ENCODE peak calls at places on chromosomes 11 and 22, in eight cellular contexts. G, E, Z, Y, I, L, P and M are unnamed samples.

GRCh38 chr22:26409705-26410376 is 19.2 kb upstream of the ASPHD2 start:
- DNase-seq in G (no peak), E (no peak), Z (no peak), Y (no peak), I (no peak), L (no peak), P (no peak), M (no peak)

GRCh38 chr11:102664001-102664752 is 39.0 kb upstream of the MMP20 start:
- DNase-seq in G (peak; percentile 13), E (peak; percentile 46), Z (no peak), Y (peak; percentile 54), I (no peak), L (no peak), P (no peak), M (no peak)

GRCh38 chr11:78339483-78339882 is 78.1 kb downstream of the GAB2 start:
- DNase-seq in G (no peak), E (no peak), Z (no peak), Y (no peak), I (no peak), L (no peak), P (no peak), M (no peak)

GRCh38 chr22:25548866-25549464 is 15.5 kb upstream of the GRK3 start:
- DNase-seq in G (no peak), E (peak; percentile 27), Z (no peak), Y (no peak), I (no peak), L (no peak), P (no peak), M (no peak)

GRCh38 chr11:125036933-125037332 is 26.2 kb upstream of the SLC37A2 start:
- DNase-seq in G (no peak), E (peak; percentile 6), Z (no peak), Y (no peak), I (no peak), L (no peak), P (no peak), M (no peak)

GRCh38 chr11:78714539-78714938 is 139.9 kb upstream of the NARS2 start:
- DNase-seq in G (no peak), E (no peak), Z (no peak), Y (peak; percentile 52), I (no peak), L (no peak), P (no peak), M (no peak)

GRCh38 chr11:64607381-64608259 is 16.6 kb downstream of the SLC22A12 start:
- DNase-seq in G (no peak), E (no peak), Z (peak; percentile 47), Y (no peak), I (no peak), L (no peak), P (no peak), M (no peak)

GRCh38 chr22:28116261-28116673 is 197.2 kb upstream of the PITPNB start:
- DNase-seq in G (no peak), E (no peak), Z (no peak), Y (no peak), I (peak; percentile 29), L (no peak), P (no peak), M (no peak)

GRCh38 chr11:96143016-96143670 is 199.9 kb downstream of the MAML2 start:
- DNase-seq in G (no peak), E (no peak), Z (no peak), Y (no peak), I (no peak), L (no peak), P (no peak), M (no peak)

GRCh38 chr22:23401111-23401909 is 178.8 kb downstream of the IGLL1 start:
- DNase-seq in G (no peak), E (no peak), Z (peak; percentile 77), Y (peak; percentile 34), I (no peak), L (no peak), P (no peak), M (no peak)

GRCh38 chr22:38504731-38505594 is 1.1 kb downstream of the DDX17 start:
- DNase-seq in G (no peak), E (peak; percentile 72), Z (peak; percentile 72), Y (no peak), I (peak; percentile 69), L (peak; percentile 40), P (no peak), M (peak; percentile 55)

GRCh38 chr11:96098511-96099241 is 174.8 kb upstream of the MTMR2 start:
- DNase-seq in G (no peak), E (no peak), Z (no peak), Y (peak; percentile 90), I (no peak), L (no peak), P (no peak), M (no peak)

GRCh38 chr22:35620624-35621245 is 3.6 kb upstream of the MB start:
- DNase-seq in G (no peak), E (no peak), Z (no peak), Y (no peak), I (no peak), L (no peak), P (no peak), M (no peak)

GRCh38 chr11:78883506-78883905 is 308.8 kb upstream of the NARS2 start:
- DNase-seq in G (no peak), E (no peak), Z (no peak), Y (no peak), I (no peak), L (no peak), P (no peak), M (no peak)

DNA sequence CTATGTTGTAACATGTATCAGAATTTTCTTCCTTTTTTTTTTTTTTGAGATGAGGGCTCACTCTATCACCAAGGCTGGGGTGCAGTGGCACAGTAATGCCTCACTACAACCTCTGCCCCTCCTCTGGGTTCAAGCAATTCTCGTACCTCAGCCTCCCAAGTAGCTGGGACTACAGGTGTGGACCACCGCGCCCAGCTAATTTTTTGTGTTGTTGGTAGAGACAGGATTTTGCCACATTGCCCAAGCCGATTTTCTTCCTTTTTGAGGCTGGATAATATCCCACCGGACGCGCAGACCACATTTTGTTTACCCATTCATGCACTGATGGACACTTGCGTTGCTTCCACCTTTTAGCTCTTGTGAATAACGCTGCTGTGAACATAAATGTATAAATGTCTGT is 97.0 kb downstream of the BRD1 start:
- DNase-seq in G (no peak), E (no peak), Z (no peak), Y (no peak), I (no peak), L (no peak), P (no peak), M (no peak)
- TF ChIP-seq CTCF in G (no peak), E (no peak), Z (no peak), Y (no peak), I (no peak), L (no peak), P (no peak), M (no peak)

DNA sequence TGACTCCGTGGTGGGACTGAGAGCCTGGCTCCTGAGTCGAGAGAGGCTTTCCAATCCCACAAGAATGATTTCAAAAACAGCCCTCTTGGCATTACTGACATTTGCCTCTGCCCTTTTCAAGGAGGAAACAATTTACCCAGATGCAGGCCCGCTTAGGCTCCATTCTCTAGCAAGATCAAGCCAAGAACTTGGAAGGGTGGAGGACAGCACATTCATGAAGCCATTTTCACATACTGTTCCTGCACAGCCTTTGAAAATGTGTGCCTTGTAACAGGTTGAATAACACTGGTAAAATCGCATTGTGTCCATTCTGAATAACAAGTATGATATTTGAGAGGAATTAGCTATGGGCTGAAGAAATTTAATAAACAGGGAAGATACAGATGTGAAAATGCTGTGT is 58.1 kb upstream of the EED start:
- DNase-seq in G (no peak), E (no peak), Z (no peak), Y (no peak), I (no peak), L (no peak), P (no peak), M (no peak)
- TF ChIP-seq CTCF in G (no peak), E (no peak), Z (no peak), Y (no peak), I (no peak), L (no peak), P (no peak), M (no peak)

DNA sequence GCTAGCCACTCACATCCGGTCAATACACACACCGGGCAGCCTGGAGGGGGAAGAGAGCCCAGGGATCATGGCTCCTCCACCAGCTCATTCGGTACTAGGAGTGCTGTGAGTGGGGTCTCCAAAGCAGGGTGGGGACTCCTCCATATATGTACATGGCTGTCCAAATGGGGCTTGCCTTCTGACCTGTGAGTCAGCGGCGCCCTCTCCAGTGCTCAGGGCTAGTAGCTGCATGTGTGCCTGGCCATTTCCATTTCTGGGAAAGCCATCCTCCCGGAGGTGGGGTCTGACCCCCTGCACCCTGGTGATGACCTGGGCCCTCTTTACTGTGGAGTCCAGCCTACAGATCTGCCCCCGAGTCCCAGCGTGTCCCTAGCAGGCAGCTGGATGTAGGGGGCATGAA is 181.9 kb downstream of the CEP164 start:
- DNase-seq in G (no peak), E (no peak), Z (no peak), Y (no peak), I (no peak), L (no peak), P (no peak), M (no peak)
- TF ChIP-seq CTCF in G (no peak), E (no peak), Z (no peak), Y (no peak), I (no peak), L (no peak), P (no peak), M (no peak)

DNA sequence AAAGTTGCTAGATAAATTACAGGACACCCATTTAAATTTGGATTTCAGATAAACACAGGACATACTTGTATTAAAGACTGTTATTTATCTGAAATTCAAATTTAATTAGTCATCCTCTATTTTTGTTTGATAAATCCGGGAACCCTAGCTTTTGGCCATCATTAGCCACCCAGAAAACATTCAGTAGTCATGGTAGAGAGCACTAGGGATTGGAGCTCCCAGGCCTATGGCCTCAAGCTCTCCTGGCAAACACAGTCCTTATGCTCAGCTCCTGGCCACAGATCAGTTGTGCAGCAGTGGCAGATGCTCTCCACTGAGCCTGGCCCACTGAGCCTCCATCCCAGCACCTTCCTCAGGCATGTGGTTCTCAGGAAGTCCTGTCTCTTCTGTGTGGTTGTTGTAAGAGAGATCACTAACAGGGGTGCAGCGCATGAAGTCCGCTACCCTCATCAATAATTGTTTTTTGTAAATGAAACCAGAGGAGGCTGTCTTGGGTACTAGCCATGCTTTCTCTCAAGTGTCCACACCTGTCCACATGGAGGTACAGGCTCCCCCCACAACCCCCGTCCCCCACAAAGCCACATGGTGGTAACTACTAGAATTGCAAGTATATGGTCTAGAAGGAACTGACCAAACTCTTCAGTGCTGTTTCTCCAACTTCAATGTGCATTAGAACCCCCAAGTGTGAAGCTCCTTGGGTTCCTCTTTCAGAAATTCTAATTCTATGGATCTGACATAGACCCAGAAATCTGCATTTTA is 1.1 kb upstream of the IRAG1 start:
- DNase-seq in G (no peak), E (no peak), Z (no peak), Y (no peak), I (no peak), L (no peak), P (no peak), M (no peak)
- TF ChIP-seq CTCF in G (peak; percentile 32), E (peak; percentile 2), Z (no peak), Y (no peak), I (no peak), L (no peak), P (no peak), M (no peak)